ENCODE peak calls at places on chromosomes 2 and 18, in eight cellular contexts. M is mammary epithelial cell; K is CD8-positive, alpha-beta T cell; Z is heart right ventricle; J is substantia nigra; L is CD8-positive, alpha-beta memory T cell; C is right lobe of liver; U is PC-9. A is an unnamed sample.

GRCh38 chr18:35490894-35491688 is 6.7 kb downstream of the INO80C start:
- DNase-seq in C (no peak), M (no peak), K (no peak), U (no peak), J (no peak), L (no peak), Z (no peak), A (no peak)

GRCh38 chr2:219542931-219543595 is 546 bp downstream of the CHPF start:
- DNase-seq in K (no peak), C (no peak), U (peak; percentile 37), Z (no peak), J (no peak), M (peak; percentile 71), L (no peak), A (peak; percentile 62)

GRCh38 chr2:191867507-191867847 is 20.6 kb upstream of the CAVIN2 start:
- DNase-seq in Z (no peak), M (no peak), U (no peak), J (no peak), L (no peak), K (no peak), C (no peak), A (no peak)

GRCh38 chr2:173028671-173029070 is 47.0 kb upstream of the MAP3K20 start:
- DNase-seq in M (no peak), C (no peak), J (no peak), Z (no peak), K (no peak), U (no peak), L (no peak), A (no peak)

GRCh38 chr2:143974262-143974661 is 545.7 kb downstream of the ZEB2 start:
- DNase-seq in L (no peak), M (no peak), Z (no peak), K (no peak), C (no peak), U (no peak), J (no peak), A (no peak)

GRCh38 chr2:171419333-171419732 is 14.5 kb downstream of the METTL8 start:
- DNase-seq in M (no peak), J (no peak), Z (no peak), U (no peak), L (no peak), K (no peak), C (no peak), A (no peak)

GRCh38 chr2:95346236-95346737 is 49.1 kb downstream of the KCNIP3 start:
- DNase-seq in U (no peak), L (no peak), M (peak; percentile 66), J (no peak), C (peak; percentile 71), Z (peak; percentile 81), K (no peak), A (no peak)

GRCh38 chr2:102891261-102891660 is 129.4 kb downstream of the TMEM182 start:
- DNase-seq in K (no peak), C (no peak), Z (no peak), L (no peak), U (no peak), J (no peak), M (peak; percentile 8), A (peak; percentile 46)

GRCh38 chr2:3441465-3441864 is 62.0 kb downstream of the TRAPPC12 start:
- DNase-seq in U (no peak), L (no peak), J (no peak), C (no peak), K (no peak), Z (no peak), M (no peak), A (no peak)

GRCh38 chr18:50507120-50507590 is 52.7 kb upstream of the MAPK4 start:
- DNase-seq in M (peak; percentile 13), Z (peak; percentile 42), J (no peak), L (no peak), C (peak; percentile 64), U (no peak), K (no peak), A (peak; percentile 49)

GRCh38 chr2:30979822-30980245 is 158.4 kb downstream of the GALNT14 start:
- DNase-seq in J (no peak), L (no peak), Z (no peak), U (peak; percentile 85), K (no peak), C (no peak), M (peak; percentile 97), A (no peak)

GRCh38 chr18:25329783-25330182 is 22.2 kb downstream of the ZNF521 start:
- DNase-seq in C (no peak), M (no peak), L (no peak), U (no peak), K (no peak), Z (no peak), J (no peak), A (no peak)

GRCh38 chr2:172671506-172671905 is 64.1 kb upstream of the RAPGEF4 start:
- DNase-seq in U (no peak), L (no peak), C (no peak), K (no peak), M (no peak), J (no peak), Z (no peak), A (no peak)

GRCh38 chr2:22281033-22281432 is 1103.9 kb upstream of the KLHL29 start:
- DNase-seq in C (no peak), K (no peak), Z (no peak), U (no peak), J (no peak), L (no peak), M (peak; percentile 1), A (peak; percentile 15)

GRCh38 chr2:180356676-180357075 is 349.6 kb upstream of the CWC22 start:
- DNase-seq in C (no peak), K (no peak), M (no peak), L (no peak), J (no peak), Z (no peak), U (no peak), A (no peak)

GRCh38 chr2:124959582-124959981 is 934.5 kb downstream of the CNTNAP5 start:
- DNase-seq in L (no peak), K (no peak), M (no peak), U (no peak), J (no peak), C (no peak), Z (no peak), A (no peak)

GRCh38 chr18:80137976-80138375 is 28.9 kb downstream of the ADNP2 start:
- DNase-seq in C (no peak), J (no peak), L (no peak), M (no peak), Z (no peak), K (no peak), U (no peak), A (no peak)

GRCh38 chr18:23924813-23925212 is 89.7 kb upstream of the TTC39C start:
- DNase-seq in Z (no peak), U (no peak), L (no peak), M (no peak), C (no peak), J (no peak), K (no peak), A (peak; percentile 20)

GRCh38 chr2:130908832-130909231 is 72.1 kb downstream of the ARHGEF4 start:
- DNase-seq in Z (no peak), C (no peak), U (no peak), M (no peak), L (no peak), J (no peak), K (no peak), A (no peak)

GRCh38 chr2:232927793-232928563 is 57.9 kb downstream of the SNORC start:
- DNase-seq in U (no peak), C (no peak), Z (no peak), J (no peak), L (no peak), K (no peak), M (no peak), A (no peak)

GRCh38 chr2:38818565-38818964 is 40.6 kb downstream of the GEMIN6 start:
- DNase-seq in K (no peak), L (no peak), C (no peak), U (no peak), J (no peak), Z (no peak), M (no peak), A (no peak)

GRCh38 chr2:203446071-203446481 is 89.0 kb downstream of the RAPH1 start:
- DNase-seq in L (no peak), J (no peak), K (no peak), Z (no peak), C (no peak), U (no peak), M (peak; percentile 38), A (no peak)

GRCh38 chr2:54456526-54457325 is 599 bp downstream of the SPTBN1 start:
- DNase-seq in K (no peak), L (no peak), Z (peak; percentile 50), J (peak; percentile 71), M (peak; percentile 44), U (no peak), C (no peak), A (peak; percentile 57)
- H3K27ac ChIP-seq in K (no peak overlapping the region), L (no peak overlapping the region), Z (peak overlapping the region; percentile 97), J (peak overlapping the region; percentile 98), M (peak overlapping the region; percentile 32), U (no peak overlapping the region), C (peak overlapping the region; percentile 85), A (peak overlapping the region; percentile 97)

DNA sequence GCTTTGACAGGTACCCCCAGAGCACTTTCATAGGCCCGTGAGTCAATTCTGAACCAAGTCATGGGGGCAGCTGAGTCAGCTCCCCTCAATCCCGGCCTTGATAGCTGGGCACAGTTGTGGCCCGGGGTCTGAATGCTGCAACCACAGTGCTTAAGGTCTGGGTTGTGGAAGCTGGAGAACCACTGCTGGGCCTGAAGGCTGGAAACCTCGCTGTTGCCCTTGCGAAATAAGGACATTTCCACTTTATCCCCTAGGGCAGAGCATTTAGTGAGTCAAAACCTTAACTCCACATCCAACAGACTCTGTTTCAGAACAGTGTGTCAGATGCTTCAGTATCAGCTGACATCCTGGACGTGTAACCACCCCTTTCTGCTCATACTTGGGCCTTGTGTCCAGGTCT is 58.6 kb downstream of the SP110 start:
- DNase-seq in C (no peak), L (no peak), J (no peak), U (no peak), Z (no peak), M (peak; percentile 81), K (no peak), A (no peak)
- H3K27ac ChIP-seq in C (no peak overlapping the region), L (no peak overlapping the region), J (no peak overlapping the region), U (no peak overlapping the region), Z (no peak overlapping the region), M (no peak overlapping the region), K (no peak overlapping the region), A (no peak overlapping the region)

DNA sequence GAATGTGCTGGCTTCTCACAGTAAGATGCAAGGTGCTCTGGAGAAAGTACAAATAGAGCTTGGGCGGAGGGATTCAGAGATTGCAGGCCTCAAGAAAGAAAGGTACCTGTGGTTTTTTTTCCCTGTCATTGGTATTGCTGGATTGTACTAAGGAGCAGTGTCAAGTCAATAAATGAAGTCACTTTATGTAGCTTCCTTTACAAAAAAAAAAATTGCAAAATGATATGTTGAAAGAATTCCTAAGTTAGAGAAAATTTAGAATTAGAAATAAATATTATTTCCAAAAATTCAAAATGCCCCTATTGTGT is 80.0 kb downstream of the GTF3C3 start:
- DNase-seq in Z (no peak), K (no peak), J (no peak), M (no peak), C (no peak), L (no peak), U (no peak), A (no peak)
- H3K27ac ChIP-seq in Z (no peak overlapping the region), K (no peak overlapping the region), J (no peak overlapping the region), M (no peak overlapping the region), C (peak overlapping the region; percentile 65), L (no peak overlapping the region), U (no peak overlapping the region), A (peak overlapping the region; percentile 60)

DNA sequence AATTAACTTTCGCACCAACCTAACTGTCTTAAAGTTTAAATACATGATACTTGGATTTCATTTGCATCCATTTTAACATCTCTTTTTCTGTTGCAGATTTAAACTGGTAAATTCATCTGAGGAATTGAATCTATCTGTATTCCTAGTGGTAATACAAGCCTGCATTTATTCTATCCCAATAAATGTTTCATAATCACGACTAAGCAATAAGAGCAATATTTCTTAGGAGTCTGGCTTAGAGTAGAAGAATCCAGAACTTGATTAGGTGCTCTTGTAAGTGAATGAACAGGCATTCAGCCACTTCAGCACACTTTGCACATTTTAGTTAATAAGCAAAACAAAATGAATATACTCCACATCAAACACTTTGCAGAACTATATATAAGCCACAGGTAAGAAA is 27.0 kb downstream of the MSH6 start:
- DNase-seq in M (no peak), J (no peak), U (no peak), C (no peak), L (no peak), Z (no peak), K (no peak), A (no peak)
- H3K27ac ChIP-seq in M (no peak overlapping the region), J (no peak overlapping the region), U (peak overlapping the region; percentile 35), C (no peak overlapping the region), L (no peak overlapping the region), Z (no peak overlapping the region), K (no peak overlapping the region), A (no peak overlapping the region)

A was measured in SJCRH30.